ENCODE peak calls at places on chromosomes 12 and 14, in six cellular contexts. One of them, this sample, is unnamed.

GRCh38 chr14:58633831-58634230 is 3.9 kb upstream of the DACT1 start:
- DNase-seq in IMR-90: peak; percentile 17
- DNase-seq in H1: no peak
- DNase-seq in H9: no peak
- DNase-seq in mesenchymal stem cell: peak; percentile 43
- DNase-seq in trophoblast cell: peak; percentile 90
- DNase-seq in this sample: no peak

GRCh38 chr14:78848234-78848820 is 678.2 kb downstream of the NRXN3 start:
- DNase-seq in IMR-90: peak; percentile 31
- DNase-seq in H9: peak; percentile 68
- DNase-seq in mesenchymal stem cell: peak; percentile 33
- DNase-seq in H1: no peak
- DNase-seq in trophoblast cell: peak; percentile 78
- DNase-seq in this sample: peak; percentile 58

GRCh38 chr12:51183349-51183748 is 10.4 kb upstream of the TFCP2 start:
- DNase-seq in H9: no peak
- DNase-seq in trophoblast cell: no peak
- DNase-seq in H1: no peak
- DNase-seq in IMR-90: no peak
- DNase-seq in mesenchymal stem cell: no peak
- DNase-seq in this sample: no peak

GRCh38 chr12:106954462-106955376 is 988 bp upstream of the TMEM263 start:
- DNase-seq in H1: no peak
- DNase-seq in mesenchymal stem cell: no peak
- DNase-seq in trophoblast cell: no peak
- DNase-seq in H9: peak; percentile 43
- DNase-seq in IMR-90: peak; percentile 29
- DNase-seq in this sample: no peak

GRCh38 chr14:103662029-103662428 is 33.0 kb downstream of the KLC1 start:
- DNase-seq in mesenchymal stem cell: no peak
- DNase-seq in H1: no peak
- DNase-seq in IMR-90: no peak
- DNase-seq in H9: no peak
- DNase-seq in trophoblast cell: no peak
- DNase-seq in this sample: no peak

GRCh38 chr14:56860441-56860840 is 50.2 kb upstream of the OTX2 start:
- DNase-seq in IMR-90: no peak
- DNase-seq in mesenchymal stem cell: no peak
- DNase-seq in H9: no peak
- DNase-seq in trophoblast cell: no peak
- DNase-seq in H1: no peak
- DNase-seq in this sample: no peak

GRCh38 chr14:22370084-22370847 is 218.8 kb downstream of the DAD1 start:
- DNase-seq in H1: no peak
- DNase-seq in mesenchymal stem cell: no peak
- DNase-seq in IMR-90: no peak
- DNase-seq in H9: no peak
- DNase-seq in trophoblast cell: no peak
- DNase-seq in this sample: no peak

GRCh38 chr12:48053883-48054282 is 49.6 kb upstream of the COL2A1 start:
- DNase-seq in H9: no peak
- DNase-seq in IMR-90: no peak
- DNase-seq in trophoblast cell: no peak
- DNase-seq in mesenchymal stem cell: no peak
- DNase-seq in H1: no peak
- DNase-seq in this sample: no peak

GRCh38 chr14:31510222-31510621 is 22.4 kb upstream of the GPR33 start:
- DNase-seq in IMR-90: peak; percentile 10
- DNase-seq in trophoblast cell: peak; percentile 51
- DNase-seq in H9: no peak
- DNase-seq in mesenchymal stem cell: peak; percentile 27
- DNase-seq in H1: no peak
- DNase-seq in this sample: no peak

GRCh38 chr12:113467154-113467513 is 4.5 kb downstream of the LHX5 start:
- DNase-seq in mesenchymal stem cell: no peak
- DNase-seq in H1: no peak
- DNase-seq in trophoblast cell: no peak
- DNase-seq in IMR-90: no peak
- DNase-seq in H9: peak; percentile 47
- DNase-seq in this sample: no peak

GRCh38 chr12:113468365-113469223 is 3.1 kb downstream of the LHX5 start:
- DNase-seq in H1: no peak
- DNase-seq in H9: peak; percentile 78
- DNase-seq in IMR-90: no peak
- DNase-seq in trophoblast cell: no peak
- DNase-seq in mesenchymal stem cell: no peak
- DNase-seq in this sample: peak; percentile 30

GRCh38 chr12:113469224-113469652 is 2.4 kb downstream of the LHX5 start:
- DNase-seq in trophoblast cell: peak; percentile 34
- DNase-seq in IMR-90: no peak
- DNase-seq in H9: no peak
- DNase-seq in H1: no peak
- DNase-seq in mesenchymal stem cell: no peak
- DNase-seq in this sample: no peak

GRCh38 chr12:113466770-113467153 is 4.9 kb downstream of the LHX5 start:
- DNase-seq in IMR-90: no peak
- DNase-seq in mesenchymal stem cell: no peak
- DNase-seq in H9: no peak
- DNase-seq in H1: no peak
- DNase-seq in trophoblast cell: no peak
- DNase-seq in this sample: no peak

DNA sequence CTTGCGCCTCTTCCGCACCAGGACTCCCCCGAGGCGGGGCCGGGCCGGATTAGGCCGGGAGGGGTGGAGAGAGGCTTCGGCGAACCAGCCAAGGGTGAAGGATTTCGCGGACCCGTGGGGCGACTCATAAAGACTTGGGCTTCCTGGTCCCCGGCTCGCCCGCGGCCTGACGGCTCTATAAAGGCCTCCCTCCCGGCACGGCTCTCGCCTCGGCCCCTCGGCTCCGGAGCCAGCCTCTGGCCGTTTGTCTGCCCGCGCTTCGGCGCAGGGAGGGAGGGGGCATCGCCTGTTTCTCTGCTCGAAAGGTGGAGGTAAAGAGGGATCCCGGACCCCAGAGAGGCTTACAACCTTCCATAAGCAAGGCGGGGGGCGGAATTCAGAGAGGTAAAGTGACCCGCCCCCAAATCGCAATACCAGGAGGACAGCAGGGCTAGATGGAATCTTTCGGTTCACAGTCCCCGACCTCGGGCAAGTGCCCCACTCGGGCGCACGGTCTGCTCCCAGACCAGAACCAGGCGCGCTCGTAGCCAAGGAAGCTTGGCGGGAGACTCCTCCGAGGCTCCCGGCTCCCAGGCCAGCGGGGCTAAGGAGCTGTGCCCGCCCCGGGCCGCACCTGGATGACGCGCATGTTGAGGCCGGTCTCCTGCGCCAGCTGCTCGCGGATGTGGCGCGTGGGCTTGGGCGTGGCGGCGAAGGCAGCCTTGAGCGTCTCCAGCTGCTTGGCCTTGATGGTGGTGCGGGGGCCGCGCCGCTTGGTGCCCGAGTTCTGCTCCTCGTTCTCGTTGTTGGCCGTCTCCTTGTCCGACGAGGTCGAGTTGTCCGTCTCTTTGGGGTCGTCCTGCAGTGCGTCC is 3.9 kb downstream of the LHX5 start:
- DNase-seq in H9: peak; percentile 59
- DNase-seq in mesenchymal stem cell: no peak
- DNase-seq in H1: no peak
- DNase-seq in trophoblast cell: peak; percentile 5
- DNase-seq in IMR-90: no peak
- DNase-seq in this sample: no peak
- H3K27me3 ChIP-seq in H9: peaks cover 97% of the 10 kb centered on the region
- H3K27me3 ChIP-seq in mesenchymal stem cell: peaks cover 93% of the 10 kb centered on the region
- H3K27me3 ChIP-seq in H1: peaks cover 100% of the 10 kb centered on the region
- H3K27me3 ChIP-seq in trophoblast cell: peaks cover 100% of the 10 kb centered on the region
- H3K27me3 ChIP-seq in IMR-90: peaks cover 98% of the 10 kb centered on the region
- H3K27me3 ChIP-seq in this sample: peaks cover 100% of the 10 kb centered on the region

GRCh38 chr14:53152909-53153701 is at the start of gene DDHD1:
- DNase-seq in trophoblast cell: peak; percentile 84
- DNase-seq in H9: peak; percentile 85
- DNase-seq in mesenchymal stem cell: peak; percentile 82
- DNase-seq in IMR-90: peak; percentile 65
- DNase-seq in H1: peak; percentile 33
- DNase-seq in this sample: peak; percentile 83
- H3K4ac ChIP-seq in trophoblast cell: no peak within 1 kb of the TSS
- H3K4ac ChIP-seq in H9: no peak within 1 kb of the TSS
- H3K4ac ChIP-seq in mesenchymal stem cell: peak within 1 kb of the TSS; percentile 86
- H3K4ac ChIP-seq in IMR-90: peak within 1 kb of the TSS; percentile 87
- H3K4ac ChIP-seq in H1: peak within 1 kb of the TSS; percentile 65
- H3K4ac ChIP-seq in this sample: no peak within 1 kb of the TSS

GRCh38 chr12:66552753-66553152 is 126.1 kb downstream of the GRIP1 start:
- DNase-seq in IMR-90: no peak
- DNase-seq in H9: no peak
- DNase-seq in trophoblast cell: no peak
- DNase-seq in mesenchymal stem cell: no peak
- DNase-seq in H1: no peak
- DNase-seq in this sample: no peak

GRCh38 chr12:66550626-66551025 is 128.2 kb downstream of the GRIP1 start:
- DNase-seq in H9: no peak
- DNase-seq in mesenchymal stem cell: no peak
- DNase-seq in IMR-90: no peak
- DNase-seq in trophoblast cell: no peak
- DNase-seq in H1: no peak
- DNase-seq in this sample: no peak

GRCh38 chr12:66549050-66549389 is 129.9 kb downstream of the GRIP1 start:
- DNase-seq in mesenchymal stem cell: no peak
- DNase-seq in H9: no peak
- DNase-seq in trophoblast cell: no peak
- DNase-seq in IMR-90: no peak
- DNase-seq in H1: no peak
- DNase-seq in this sample: no peak

GRCh38 chr12:66548338-66549049 is 130.4 kb downstream of the GRIP1 start:
- DNase-seq in mesenchymal stem cell: no peak
- DNase-seq in trophoblast cell: no peak
- DNase-seq in IMR-90: no peak
- DNase-seq in H9: no peak
- DNase-seq in H1: no peak
- DNase-seq in this sample: no peak
- H2AFZ ChIP-seq in mesenchymal stem cell: no peak overlapping the region
- H2AFZ ChIP-seq in trophoblast cell: no peak overlapping the region
- H2AFZ ChIP-seq in IMR-90: no peak overlapping the region
- H2AFZ ChIP-seq in H9: no peak overlapping the region
- H2AFZ ChIP-seq in H1: no peak overlapping the region
- H2AFZ ChIP-seq in this sample: no peak overlapping the region

GRCh38 chr14:100573009-100573756 is 14.0 kb downstream of the BEGAIN start:
- DNase-seq in trophoblast cell: no peak
- DNase-seq in IMR-90: no peak
- DNase-seq in H1: no peak
- DNase-seq in mesenchymal stem cell: no peak
- DNase-seq in H9: peak; percentile 71
- DNase-seq in this sample: no peak

GRCh38 chr14:100574642-100575031 is 12.6 kb downstream of the BEGAIN start:
- DNase-seq in IMR-90: no peak
- DNase-seq in mesenchymal stem cell: no peak
- DNase-seq in H9: no peak
- DNase-seq in H1: no peak
- DNase-seq in trophoblast cell: no peak
- DNase-seq in this sample: no peak

GRCh38 chr14:100571837-100572236 is 15.4 kb downstream of the BEGAIN start:
- DNase-seq in H1: no peak
- DNase-seq in H9: no peak
- DNase-seq in trophoblast cell: no peak
- DNase-seq in IMR-90: no peak
- DNase-seq in mesenchymal stem cell: no peak
- DNase-seq in this sample: no peak

GRCh38 chr14:100575266-100575995 is 11.8 kb downstream of the BEGAIN start:
- DNase-seq in H9: no peak
- DNase-seq in mesenchymal stem cell: no peak
- DNase-seq in trophoblast cell: no peak
- DNase-seq in IMR-90: no peak
- DNase-seq in H1: no peak
- DNase-seq in this sample: no peak

DNA sequence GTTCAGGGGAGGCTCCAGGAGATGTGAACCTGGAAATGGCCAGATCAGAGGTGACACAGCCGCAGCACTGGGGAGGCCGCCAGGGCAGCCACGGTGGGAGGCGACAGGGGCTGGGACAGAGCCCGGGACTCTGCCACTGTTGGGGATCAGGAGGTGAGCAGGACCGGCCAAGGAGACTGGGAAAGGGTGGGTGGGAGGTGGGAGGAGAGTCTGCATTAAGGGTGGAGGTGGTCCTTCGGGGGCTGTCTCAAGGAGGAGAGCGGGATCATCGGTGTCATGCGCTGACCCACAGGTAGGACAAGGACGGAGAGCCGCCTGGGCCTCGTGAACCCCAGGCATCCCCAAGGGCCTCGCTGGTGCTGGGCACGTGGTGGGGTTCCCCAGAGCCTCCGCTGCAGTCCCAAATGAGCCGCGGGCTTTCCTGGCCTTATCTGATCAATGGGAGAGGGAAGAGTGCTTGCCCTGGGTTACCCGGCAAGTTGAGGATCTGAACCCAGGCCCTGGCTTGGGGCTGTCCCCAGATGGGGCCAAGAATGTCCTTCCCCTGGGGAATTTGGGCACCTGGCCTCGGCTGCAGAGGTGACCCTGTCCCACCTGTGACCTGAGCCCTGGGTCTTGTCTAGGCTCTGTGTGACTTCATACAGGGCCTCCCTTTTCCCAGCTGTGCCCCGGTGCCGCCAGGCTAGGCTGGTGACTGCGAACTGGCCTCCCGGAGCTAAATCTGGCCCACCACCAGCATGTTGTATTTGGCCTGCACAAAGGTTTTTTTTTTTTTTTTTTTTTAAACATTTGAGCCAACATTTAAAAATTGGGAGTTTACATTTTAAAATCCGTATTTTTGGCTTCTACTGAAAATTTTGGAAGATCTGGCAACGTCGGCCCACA is 13.2 kb downstream of the BEGAIN start:
- DNase-seq in trophoblast cell: no peak
- DNase-seq in IMR-90: no peak
- DNase-seq in mesenchymal stem cell: no peak
- DNase-seq in H9: no peak
- DNase-seq in H1: no peak
- DNase-seq in this sample: no peak
- H3K27me3 ChIP-seq in trophoblast cell: peaks cover 20% of the 10 kb centered on the region
- H3K27me3 ChIP-seq in IMR-90: peaks cover 63% of the 10 kb centered on the region
- H3K27me3 ChIP-seq in mesenchymal stem cell: peaks cover 32% of the 10 kb centered on the region
- H3K27me3 ChIP-seq in H9: peaks cover 7% of the 10 kb centered on the region
- H3K27me3 ChIP-seq in H1: peaks cover 10% of the 10 kb centered on the region
- H3K27me3 ChIP-seq in this sample: peaks cover 4% of the 10 kb centered on the region

This sample was measured in neuronal stem cell.